ENCODE peak calls at places on chromosomes 7 and 10, in five cellular contexts. One of them, this sample, is unnamed.

GRCh38 chr7:81482600-81483186 is 287.2 kb downstream of the HGF start:
- DNase-seq in A549: peak; percentile 57
- DNase-seq in kidney epithelial cell: no peak
- DNase-seq in choroid plexus epithelial cell: peak; percentile 64
- DNase-seq in thoracic aorta: no peak
- DNase-seq in this sample: peak; percentile 70

GRCh38 chr10:86139066-86139657 is 227.4 kb downstream of the GRID1 start:
- DNase-seq in thoracic aorta: no peak
- DNase-seq in kidney epithelial cell: no peak
- DNase-seq in A549: peak; percentile 29
- DNase-seq in choroid plexus epithelial cell: peak; percentile 1
- DNase-seq in this sample: no peak

GRCh38 chr7:151251926-151252835 is 3.7 kb upstream of the SMARCD3 start:
- DNase-seq in thoracic aorta: no peak
- DNase-seq in A549: peak; percentile 67
- DNase-seq in choroid plexus epithelial cell: peak; percentile 80
- DNase-seq in kidney epithelial cell: no peak
- DNase-seq in this sample: peak; percentile 69

GRCh38 chr10:3082290-3082689 is 14.9 kb downstream of the PFKP start:
- DNase-seq in thoracic aorta: no peak
- DNase-seq in choroid plexus epithelial cell: no peak
- DNase-seq in kidney epithelial cell: no peak
- DNase-seq in A549: no peak
- DNase-seq in this sample: no peak

GRCh38 chr7:137642467-137642866 is 204.3 kb downstream of the DGKI start:
- DNase-seq in kidney epithelial cell: no peak
- DNase-seq in thoracic aorta: no peak
- DNase-seq in A549: no peak
- DNase-seq in choroid plexus epithelial cell: peak; percentile 15
- DNase-seq in this sample: no peak

GRCh38 chr7:143383642-143383957 is 2.5 kb downstream of the ZYX start:
- DNase-seq in thoracic aorta: no peak
- DNase-seq in kidney epithelial cell: no peak
- DNase-seq in choroid plexus epithelial cell: no peak
- DNase-seq in A549: no peak
- DNase-seq in this sample: no peak

GRCh38 chr7:14834888-14835287 is 67.7 kb downstream of the DGKB start:
- DNase-seq in A549: no peak
- DNase-seq in kidney epithelial cell: no peak
- DNase-seq in thoracic aorta: no peak
- DNase-seq in choroid plexus epithelial cell: peak; percentile 69
- DNase-seq in this sample: peak; percentile 82

GRCh38 chr7:45638916-45639315 is 64.7 kb downstream of the ADCY1 start:
- DNase-seq in kidney epithelial cell: no peak
- DNase-seq in choroid plexus epithelial cell: no peak
- DNase-seq in A549: no peak
- DNase-seq in thoracic aorta: no peak
- DNase-seq in this sample: no peak

GRCh38 chr7:23530355-23530754 is 1.4 kb downstream of the TRA2A start:
- DNase-seq in thoracic aorta: no peak
- DNase-seq in choroid plexus epithelial cell: peak; percentile 57
- DNase-seq in A549: peak; percentile 47
- DNase-seq in kidney epithelial cell: no peak
- DNase-seq in this sample: peak; percentile 54

GRCh38 chr10:4541292-4541691 is 284.7 kb upstream of the AKR1E2 start:
- DNase-seq in A549: peak; percentile 48
- DNase-seq in thoracic aorta: peak; percentile 76
- DNase-seq in choroid plexus epithelial cell: peak; percentile 81
- DNase-seq in kidney epithelial cell: peak; percentile 93
- DNase-seq in this sample: peak; percentile 94

GRCh38 chr7:48471206-48471605 is 299.9 kb downstream of the ABCA13 start:
- DNase-seq in kidney epithelial cell: no peak
- DNase-seq in choroid plexus epithelial cell: peak; percentile 2
- DNase-seq in thoracic aorta: no peak
- DNase-seq in A549: no peak
- DNase-seq in this sample: no peak

GRCh38 chr10:51233337-51234100 is 159.2 kb downstream of the PRKG1 start:
- DNase-seq in choroid plexus epithelial cell: peak; percentile 14
- DNase-seq in A549: no peak
- DNase-seq in kidney epithelial cell: no peak
- DNase-seq in thoracic aorta: no peak
- DNase-seq in this sample: no peak

GRCh38 chr7:83957333-83957732 is 237.3 kb downstream of the SEMA3A start:
- DNase-seq in kidney epithelial cell: no peak
- DNase-seq in choroid plexus epithelial cell: peak; percentile 77
- DNase-seq in A549: peak; percentile 9
- DNase-seq in thoracic aorta: no peak
- DNase-seq in this sample: peak; percentile 33

GRCh38 chr7:67854236-67854635 is 857.6 kb downstream of the TYW1 start:
- DNase-seq in choroid plexus epithelial cell: no peak
- DNase-seq in kidney epithelial cell: no peak
- DNase-seq in thoracic aorta: no peak
- DNase-seq in A549: no peak
- DNase-seq in this sample: no peak

GRCh38 chr7:157090485-157091165 is 48.1 kb upstream of the UBE3C start:
- DNase-seq in thoracic aorta: no peak
- DNase-seq in kidney epithelial cell: no peak
- DNase-seq in A549: no peak
- DNase-seq in choroid plexus epithelial cell: no peak
- DNase-seq in this sample: no peak

DNA sequence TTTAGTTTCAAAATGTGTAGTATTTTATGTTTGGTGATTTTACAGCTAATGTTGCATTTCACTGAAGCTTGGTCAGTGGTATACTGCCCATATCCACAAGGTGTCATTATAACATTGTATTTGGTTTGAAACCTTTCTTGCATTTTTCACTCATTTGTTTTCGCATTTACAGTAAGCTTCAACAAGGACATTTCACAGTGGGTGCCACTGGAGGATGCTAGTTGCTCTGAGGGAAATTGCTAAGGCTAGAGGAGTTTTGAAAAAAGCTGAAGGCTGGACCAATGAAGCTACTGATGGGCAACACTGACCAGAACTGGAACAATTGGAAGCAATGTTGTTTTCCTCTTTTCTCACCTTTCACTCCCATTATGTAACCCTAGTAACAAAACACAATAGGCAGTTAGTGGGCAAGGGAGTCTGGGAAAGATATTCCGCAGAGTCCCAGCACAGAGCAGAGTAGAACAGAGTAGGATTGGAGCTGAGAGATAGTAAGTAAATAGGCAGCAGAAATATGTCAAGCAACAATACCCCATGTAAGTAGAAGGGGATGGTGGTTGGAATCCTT is 23.6 kb upstream of the SRI start:
- DNase-seq in kidney epithelial cell: no peak
- DNase-seq in A549: peak; percentile 56
- DNase-seq in thoracic aorta: no peak
- DNase-seq in choroid plexus epithelial cell: peak; percentile 85
- DNase-seq in this sample: peak; percentile 69
- TF ChIP-seq CTCF in kidney epithelial cell: peak; percentile 74
- TF ChIP-seq CTCF in A549: peak; percentile 91
- TF ChIP-seq CTCF in thoracic aorta: peak; percentile 56
- TF ChIP-seq CTCF in choroid plexus epithelial cell: peak; percentile 72
- TF ChIP-seq CTCF in this sample: peak; percentile 68

GRCh38 chr7:124764847-124765400 is 668 bp downstream of the GPR37 start:
- DNase-seq in kidney epithelial cell: no peak
- DNase-seq in A549: no peak
- DNase-seq in thoracic aorta: no peak
- DNase-seq in choroid plexus epithelial cell: peak; percentile 8
- DNase-seq in this sample: peak; percentile 1
- H3K4me3 ChIP-seq in kidney epithelial cell: peak overlapping the region; percentile 59
- H3K4me3 ChIP-seq in A549: peak overlapping the region; percentile 62
- H3K4me3 ChIP-seq in thoracic aorta: peak overlapping the region; percentile 68
- H3K4me3 ChIP-seq in choroid plexus epithelial cell: peak overlapping the region; percentile 68
- H3K4me3 ChIP-seq in this sample: peak overlapping the region; percentile 49

DNA sequence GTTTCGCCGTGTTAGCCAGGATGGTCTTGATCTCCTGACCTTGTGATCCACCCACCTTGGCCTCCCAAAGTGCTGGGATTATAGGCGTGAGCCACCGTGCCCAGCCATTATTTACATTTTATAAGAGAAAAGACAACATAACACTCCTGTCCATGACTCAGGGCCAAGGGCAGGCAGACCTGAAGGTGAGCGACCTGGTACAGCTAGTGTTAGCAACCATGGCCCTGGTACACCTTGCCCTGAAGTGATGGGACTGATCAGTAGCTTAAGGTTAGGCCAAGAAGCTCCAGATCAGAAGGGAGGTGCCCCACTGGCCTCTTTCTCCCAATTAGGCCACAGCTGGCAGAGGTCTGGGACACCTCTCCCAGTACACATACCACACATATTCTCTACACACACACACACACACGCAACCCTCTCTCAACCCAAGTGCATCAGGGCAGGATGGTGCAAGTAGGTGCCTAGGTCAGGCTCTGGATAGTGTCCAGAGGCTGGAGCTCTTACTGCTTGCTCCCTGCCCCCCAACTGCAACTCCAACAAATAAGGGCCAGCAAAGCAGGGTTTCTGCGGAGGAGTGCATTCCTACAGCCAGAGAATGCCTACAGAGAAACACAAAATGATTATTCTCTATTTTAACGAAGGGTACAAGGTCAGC is 43.8 kb downstream of the DPCD start:
- DNase-seq in kidney epithelial cell: no peak
- DNase-seq in thoracic aorta: no peak
- DNase-seq in choroid plexus epithelial cell: no peak
- DNase-seq in A549: no peak
- DNase-seq in this sample: no peak
- TF ChIP-seq CTCF in kidney epithelial cell: no peak
- TF ChIP-seq CTCF in thoracic aorta: no peak
- TF ChIP-seq CTCF in choroid plexus epithelial cell: no peak
- TF ChIP-seq CTCF in A549: no peak
- TF ChIP-seq CTCF in this sample: no peak

DNA sequence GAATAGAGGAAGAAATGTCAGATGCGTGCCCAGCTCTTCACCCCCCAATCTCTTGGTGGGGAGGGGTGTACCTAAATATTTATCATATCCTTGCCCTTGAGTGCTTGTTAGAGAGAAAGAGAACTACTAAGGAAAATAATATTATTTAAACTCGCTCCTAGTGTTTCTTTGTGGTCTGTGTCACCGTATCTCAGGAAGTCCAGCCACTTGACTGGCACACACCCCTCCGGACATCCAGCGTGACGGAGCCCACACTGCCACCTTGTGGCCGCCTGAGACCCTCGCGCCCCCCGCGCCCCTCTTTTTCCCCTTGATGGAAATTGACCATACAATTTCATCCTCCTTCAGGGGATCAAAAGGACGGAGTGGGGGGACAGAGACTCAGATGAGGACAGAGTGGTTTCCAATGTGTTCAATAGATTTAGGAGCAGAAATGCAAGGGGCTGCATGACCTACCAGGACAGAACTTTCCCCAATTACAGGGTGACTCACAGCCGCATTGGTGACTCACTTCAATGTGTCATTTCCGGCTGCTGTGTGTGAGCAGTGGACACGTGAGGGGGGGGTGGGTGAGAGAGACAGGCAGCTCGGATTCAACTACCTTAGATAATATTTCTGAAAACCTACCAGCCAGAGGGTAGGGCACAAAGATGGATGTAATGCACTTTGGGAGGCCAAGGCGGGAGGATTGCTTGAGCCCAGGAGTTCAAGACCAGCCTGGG is 11.4 kb downstream of the SERPINE1 start:
- DNase-seq in kidney epithelial cell: peak; percentile 91
- DNase-seq in thoracic aorta: peak; percentile 97
- DNase-seq in choroid plexus epithelial cell: peak; percentile 98
- DNase-seq in A549: peak; percentile 96
- DNase-seq in this sample: peak; percentile 96
- H3K4me3 ChIP-seq in kidney epithelial cell: no peak overlapping the region
- H3K4me3 ChIP-seq in thoracic aorta: peak overlapping the region; percentile 59
- H3K4me3 ChIP-seq in choroid plexus epithelial cell: no peak overlapping the region
- H3K4me3 ChIP-seq in A549: no peak overlapping the region
- H3K4me3 ChIP-seq in this sample: no peak overlapping the region

DNA sequence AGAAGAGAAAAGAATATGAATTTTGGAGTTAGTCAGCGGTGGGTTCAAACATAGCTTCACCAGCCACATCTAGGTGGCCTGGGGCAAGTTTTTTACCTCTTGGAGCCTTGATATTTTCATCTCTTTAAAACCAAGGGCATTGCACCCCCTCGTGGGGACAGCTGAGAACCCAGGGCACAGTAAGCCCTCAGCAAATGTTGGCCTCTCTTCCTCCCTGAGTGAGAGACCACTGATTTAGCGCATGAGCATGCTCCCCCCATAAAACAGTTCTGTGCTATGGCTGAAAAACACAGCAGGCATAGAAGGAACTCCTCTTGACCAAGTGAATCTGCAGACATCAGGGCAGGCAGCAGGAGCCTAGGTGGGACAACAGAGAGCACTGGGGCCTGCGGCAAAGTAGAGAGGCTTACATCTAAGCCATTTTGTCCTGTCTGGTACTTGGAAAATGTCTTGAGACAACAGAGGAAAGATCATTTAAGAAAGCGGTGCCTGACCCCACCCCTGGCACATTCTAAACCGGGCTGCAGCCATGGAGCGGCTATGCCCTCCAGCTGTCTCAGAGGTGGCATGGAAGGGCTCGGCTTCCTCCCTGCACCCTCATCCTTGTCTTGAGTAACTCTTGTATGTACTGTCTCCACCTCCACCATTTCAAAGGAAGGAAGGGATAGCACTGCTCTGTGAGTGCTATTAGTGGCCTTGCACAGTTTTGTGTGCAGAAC is 94.7 kb downstream of the ARHGAP22 start:
- DNase-seq in choroid plexus epithelial cell: peak; percentile 38
- DNase-seq in A549: peak; percentile 22
- DNase-seq in thoracic aorta: no peak
- DNase-seq in kidney epithelial cell: no peak
- DNase-seq in this sample: peak; percentile 47
- TF ChIP-seq CTCF in choroid plexus epithelial cell: peak; percentile 66
- TF ChIP-seq CTCF in A549: peak; percentile 26
- TF ChIP-seq CTCF in thoracic aorta: no peak
- TF ChIP-seq CTCF in kidney epithelial cell: no peak
- TF ChIP-seq CTCF in this sample: peak; percentile 14

GRCh38 chr10:21978191-21978862 is 25.2 kb downstream of the DNAJC1 start:
- DNase-seq in choroid plexus epithelial cell: peak; percentile 32
- DNase-seq in thoracic aorta: no peak
- DNase-seq in A549: no peak
- DNase-seq in kidney epithelial cell: no peak
- DNase-seq in this sample: peak; percentile 49
- H3K4me3 ChIP-seq in choroid plexus epithelial cell: no peak overlapping the region
- H3K4me3 ChIP-seq in thoracic aorta: no peak overlapping the region
- H3K4me3 ChIP-seq in A549: no peak overlapping the region
- H3K4me3 ChIP-seq in kidney epithelial cell: no peak overlapping the region
- H3K4me3 ChIP-seq in this sample: no peak overlapping the region

DNA sequence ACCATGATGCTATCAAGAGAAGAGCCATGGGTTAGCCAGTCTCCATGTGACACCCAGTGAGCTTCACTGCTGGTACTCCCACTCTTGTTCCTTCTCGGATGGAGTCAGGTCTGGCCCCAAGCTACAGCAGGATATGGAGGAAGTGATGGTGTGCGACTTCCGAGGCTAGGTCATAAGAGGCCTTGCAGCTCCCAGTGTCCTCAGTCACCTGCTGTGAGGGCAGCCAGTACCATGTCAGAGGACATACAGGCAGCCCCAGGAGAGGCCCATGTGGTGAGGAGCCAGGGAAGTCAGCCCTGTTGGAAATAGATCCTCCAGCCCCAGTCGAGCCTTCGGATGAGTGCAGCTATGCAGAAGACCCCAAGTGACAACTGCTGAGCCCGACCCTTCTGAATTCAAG is 237.0 kb downstream of the EBF3 start:
- DNase-seq in kidney epithelial cell: no peak
- DNase-seq in A549: no peak
- DNase-seq in thoracic aorta: no peak
- DNase-seq in choroid plexus epithelial cell: no peak
- DNase-seq in this sample: no peak
- TF ChIP-seq CTCF in kidney epithelial cell: no peak
- TF ChIP-seq CTCF in A549: no peak
- TF ChIP-seq CTCF in thoracic aorta: no peak
- TF ChIP-seq CTCF in choroid plexus epithelial cell: no peak
- TF ChIP-seq CTCF in this sample: no peak

GRCh38 chr10:101161494-101162299 is 30.6 kb downstream of the TLX1 start:
- DNase-seq in A549: peak; percentile 80
- DNase-seq in kidney epithelial cell: peak; percentile 10
- DNase-seq in thoracic aorta: peak; percentile 15
- DNase-seq in choroid plexus epithelial cell: peak; percentile 85
- DNase-seq in this sample: peak; percentile 81
- H3K4me3 ChIP-seq in A549: peak overlapping the region; percentile 44
- H3K4me3 ChIP-seq in kidney epithelial cell: no peak overlapping the region
- H3K4me3 ChIP-seq in thoracic aorta: peak overlapping the region; percentile 58
- H3K4me3 ChIP-seq in choroid plexus epithelial cell: peak overlapping the region; percentile 28
- H3K4me3 ChIP-seq in this sample: peak overlapping the region; percentile 31